ENCODE peak calls at places on chromosome 5, in six cellular contexts. E is spleen; J is WTC11; I is HFF-Myc; O is glutamatergic neuron; P is activated CD4-positive, alpha-beta T cell treated with anti-CD3 and anti-CD28 coated beads, Interleukin-2, amount 50 U/mL, for 48 hours. R is an unnamed sample.

GRCh38 chr5:24183941-24184340 is 460.8 kb downstream of the CDH10 start:
- DNase-seq in E (no peak), J (no peak), I (no peak), O (no peak), P (no peak), R (no peak)

GRCh38 chr5:142906863-142907671 is 136.9 kb downstream of the ARHGAP26 start:
- DNase-seq in E (no peak), J (no peak), I (no peak), O (peak), P (no peak), R (no peak)

GRCh38 chr5:147390654-147391053 is 119.2 kb downstream of the DPYSL3 start:
- DNase-seq in E (no peak), J (no peak), I (no peak), O (no peak), P (no peak), R (no peak)

GRCh38 chr5:77770293-77771005 is 5.7 kb downstream of the TBCA start:
- DNase-seq in E (no peak), J (no peak), I (no peak), O (no peak), P (no peak), R (no peak)

GRCh38 chr5:122999947-123000563 is 36.5 kb downstream of the PPIC start:
- DNase-seq in E (no peak), J (peak), I (no peak), O (peak), P (peak), R (peak)

GRCh38 chr5:38758774-38759423 is 86.9 kb upstream of the OSMR start:
- DNase-seq in E (no peak), J (no peak), I (no peak), O (no peak), P (no peak), R (no peak)

GRCh38 chr5:39517800-39518199 is 93.0 kb upstream of the DAB2 start:
- DNase-seq in E (no peak), J (no peak), I (peak), O (no peak), P (no peak), R (no peak)

GRCh38 chr5:108661590-108662219 is 86.0 kb upstream of the FER start:
- DNase-seq in E (no peak), J (no peak), I (no peak), O (no peak), P (no peak), R (no peak)

GRCh38 chr5:1465966-1466471 is 20.8 kb upstream of the SLC6A3 start:
- DNase-seq in E (no peak), J (no peak), I (no peak), O (no peak), P (no peak), R (no peak)

GRCh38 chr5:88183255-88183654 is 85.4 kb downstream of the TMEM161B start:
- DNase-seq in E (no peak), J (no peak), I (no peak), O (no peak), P (no peak), R (no peak)

GRCh38 chr5:103785569-103785968 is 223.0 kb upstream of the NUDT12 start:
- DNase-seq in E (no peak), J (no peak), I (no peak), O (no peak), P (no peak), R (no peak)

GRCh38 chr5:93162201-93162654 is 418.8 kb downstream of the NR2F1-AS1 start:
- DNase-seq in E (no peak), J (no peak), I (no peak), O (peak), P (no peak), R (no peak)

GRCh38 chr5:431001-431710 is 11.8 kb upstream of the EXOC3 start:
- DNase-seq in E (peak), J (peak), I (no peak), O (peak), P (peak), R (peak)

GRCh38 chr5:58940446-58940845 is 357.6 kb downstream of the RAB3C start:
- DNase-seq in E (no peak), J (no peak), I (no peak), O (no peak), P (no peak), R (no peak)

GRCh38 chr5:61232490-61232889 is 70.2 kb upstream of the SMIM15 start:
- DNase-seq in E (no peak), J (no peak), I (no peak), O (no peak), P (no peak), R (no peak)

GRCh38 chr5:154526231-154527226 is 48.5 kb upstream of the HAND1 start:
- DNase-seq in E (no peak), J (no peak), I (no peak), O (no peak), P (no peak), R (no peak)

GRCh38 chr5:73786043-73786831 is 160.2 kb downstream of the ARHGEF28 start:
- DNase-seq in E (no peak), J (no peak), I (no peak), O (no peak), P (no peak), R (no peak)

GRCh38 chr5:65742565-65743231 is 20.7 kb downstream of the NLN start:
- DNase-seq in E (no peak), J (no peak), I (peak), O (no peak), P (no peak), R (peak)

R was measured in erythroblast.